ENCODE peak calls at places on chromosomes 12 and 14, in eight cellular contexts. D, Q, X, O, T, V, R and A are unnamed samples.

GRCh38 chr12:52121848-52122838 is 42.6 kb downstream of the SMIM41 start:
- DNase-seq in D (peak; percentile 62), Q (peak; percentile 62), X (no peak), O (peak; percentile 33), T (no peak), V (peak; percentile 52), R (peak; percentile 51), A (peak; percentile 24)

GRCh38 chr12:78981-79380 is 12.4 kb downstream of the IQSEC3 start:
- DNase-seq in D (no peak), Q (no peak), X (no peak), O (no peak), T (no peak), V (no peak), R (no peak), A (no peak)

GRCh38 chr12:52901715-52902541 is 2.9 kb downstream of the KRT8 start:
- DNase-seq in D (no peak), Q (no peak), X (no peak), O (no peak), T (no peak), V (no peak), R (no peak), A (no peak)

GRCh38 chr12:5796171-5797091 is 148.6 kb downstream of the ANO2 start:
- DNase-seq in D (peak; percentile 12), Q (no peak), X (no peak), O (no peak), T (no peak), V (peak; percentile 1), R (peak; percentile 12), A (no peak)

GRCh38 chr12:15050664-15051063 is 77.8 kb downstream of the PDE6H start:
- DNase-seq in D (no peak), Q (peak; percentile 4), X (peak; percentile 86), O (no peak), T (no peak), V (peak; percentile 32), R (peak; percentile 13), A (no peak)

GRCh38 chr12:79444089-79444488 is 246.7 kb downstream of the PAWR start:
- DNase-seq in D (no peak), Q (no peak), X (no peak), O (no peak), T (no peak), V (no peak), R (no peak), A (no peak)

GRCh38 chr14:28902930-28903329 is 136.3 kb downstream of the FOXG1 start:
- DNase-seq in D (no peak), Q (no peak), X (no peak), O (no peak), T (no peak), V (no peak), R (no peak), A (no peak)

GRCh38 chr12:110545812-110546211 is 37.3 kb downstream of the PPTC7 start:
- DNase-seq in D (no peak), Q (no peak), X (no peak), O (no peak), T (no peak), V (no peak), R (no peak), A (no peak)

GRCh38 chr12:21677204-21677603 is 19.6 kb upstream of the LDHB start:
- DNase-seq in D (no peak), Q (no peak), X (no peak), O (no peak), T (no peak), V (no peak), R (no peak), A (no peak)

GRCh38 chr12:13171921-13172859 is 24.3 kb upstream of the EMP1 start:
- DNase-seq in D (no peak), Q (no peak), X (no peak), O (no peak), T (peak; percentile 76), V (no peak), R (no peak), A (no peak)

GRCh38 chr14:30855345-30856037 is 18.9 kb upstream of the COCH start:
- DNase-seq in D (peak; percentile 14), Q (no peak), X (no peak), O (no peak), T (no peak), V (no peak), R (no peak), A (no peak)

GRCh38 chr14:23187925-23188324 is 4.5 kb upstream of the SLC7A8 start:
- DNase-seq in D (no peak), Q (no peak), X (no peak), O (no peak), T (no peak), V (no peak), R (no peak), A (no peak)

GRCh38 chr12:102958073-102958829 is 777 bp downstream of the ASCL1 start:
- DNase-seq in D (no peak), Q (no peak), X (peak; percentile 2), O (no peak), T (no peak), V (peak; percentile 50), R (peak; percentile 55), A (peak; percentile 5)